ENCODE peak calls at places on chromosomes 7 and 10, in five cellular contexts. U is head of caudate nucleus; O is stimulated activated CD8-positive, alpha-beta memory T cell treated with anti-CD3 and anti-CD28 coated beads, Interleukin-2, amount 100 ng/mL, for 48 hours; E is neural crest cell; J is endothelial cell. Q is an unnamed sample.

GRCh38 chr7:157457355-157458253 is 120.8 kb downstream of the DNAJB6 start:
- DNase-seq in O (no peak), U (no peak), E (peak), J (no peak), Q (no peak)

GRCh38 chr10:96269438-96270300 is 1.7 kb downstream of the BLNK start:
- DNase-seq in E (no peak), U (no peak), O (no peak), J (no peak), Q (no peak)

GRCh38 chr7:107622937-107623336 is 37.7 kb upstream of the SLC26A4 start:
- DNase-seq in U (no peak), O (no peak), E (no peak), J (no peak), Q (no peak)

GRCh38 chr7:103914147-103914899 is 75.1 kb downstream of the RELN start:
- DNase-seq in U (no peak), O (no peak), J (no peak), E (no peak), Q (no peak)

GRCh38 chr7:12772768-12773167 is 85.3 kb downstream of the ARL4A start:
- DNase-seq in E (no peak), O (no peak), J (no peak), U (no peak), Q (no peak)

GRCh38 chr7:37674534-37674933 is 9.0 kb upstream of the GPR141 start:
- DNase-seq in O (no peak), U (no peak), E (no peak), J (no peak), Q (no peak)

GRCh38 chr7:29345590-29345989 is 151.0 kb downstream of the CHN2 start:
- DNase-seq in J (peak), O (peak), U (peak), E (no peak), Q (no peak)

GRCh38 chr10:36808625-36809362 is 316.6 kb upstream of the ANKRD30A start:
- DNase-seq in E (no peak), J (no peak), U (no peak), O (no peak), Q (no peak)

GRCh38 chr10:45673074-45673628 is 579 bp upstream of the ZFAND4 start:
- DNase-seq in E (no peak), U (peak), J (no peak), O (no peak), Q (no peak)

GRCh38 chr7:42745357-42746022 is 166.4 kb downstream of the C7orf25 start:
- DNase-seq in E (peak), J (peak), U (peak), O (peak), Q (no peak)

GRCh38 chr7:74223711-74224510 is 14.1 kb downstream of the LAT2 start:
- DNase-seq in O (no peak), E (no peak), J (no peak), U (no peak), Q (no peak)

GRCh38 chr7:8125680-8126444 is 136.1 kb downstream of the ICA1 start:
- DNase-seq in O (peak), E (no peak), J (no peak), U (no peak), Q (no peak)

GRCh38 chr10:60917331-60918280 is 26.4 kb downstream of the RHOBTB1 start:
- DNase-seq in J (no peak), O (no peak), E (no peak), U (no peak), Q (no peak)

GRCh38 chr10:69958232-69958902 is 94.3 kb upstream of the MACROH2A2 start:
- DNase-seq in O (no peak), E (no peak), U (no peak), J (peak), Q (no peak)

GRCh38 chr7:22447759-22448158 is 52.2 kb downstream of the STEAP1B start:
- DNase-seq in O (no peak), J (no peak), E (no peak), U (no peak), Q (no peak)

GRCh38 chr7:24582171-24582570 is 8.9 kb downstream of the PALS2 start:
- DNase-seq in J (no peak), U (no peak), O (no peak), E (no peak), Q (no peak)

GRCh38 chr7:123787227-123788007 is 38.6 kb upstream of the WASL start:
- DNase-seq in U (no peak), J (no peak), E (no peak), O (no peak), Q (no peak)

GRCh38 chr7:149856-150636 is 42.3 kb upstream of the FAM20C start:
- DNase-seq in U (peak), E (peak), J (peak), O (peak), Q (no peak)

GRCh38 chr7:21543528-21544302 is 876 bp downstream of the DNAH11 start:
- DNase-seq in J (peak), U (no peak), E (no peak), O (no peak), Q (no peak)

GRCh38 chr7:48875300-48875916 is 48.9 kb upstream of the CDC14C start:
- DNase-seq in J (peak), E (peak), O (no peak), U (peak), Q (peak)

GRCh38 chr7:139567647-139568345 is 44.3 kb downstream of the CLEC2L start:
- DNase-seq in E (no peak), U (no peak), O (no peak), J (no peak), Q (no peak)

GRCh38 chr10:110414563-110415309 is 83.0 kb upstream of the DUSP5 start:
- DNase-seq in O (peak), U (peak), J (no peak), E (no peak), Q (no peak)

GRCh38 chr7:33054261-33054964 is 8.2 kb downstream of the NT5C3A start:
- DNase-seq in J (no peak), E (no peak), U (no peak), O (no peak), Q (no peak)

GRCh38 chr7:137772221-137772620 is 74.6 kb downstream of the DGKI start:
- DNase-seq in U (no peak), O (no peak), E (no peak), J (no peak), Q (no peak)

GRCh38 chr7:82036146-82036886 is 266.5 kb upstream of the HGF start:
- DNase-seq in J (no peak), E (no peak), O (no peak), U (no peak), Q (no peak)

Q was measured in occipital lobe.